ENCODE peak calls at places on chromosome 18, in nine cellular contexts. B, E, P, K, T, I, Z, D and G are unnamed samples.
A peak's percentile ranks its signal among the peaks of the same experiment; 100 is the strongest.

GRCh38 chr18:50114448-50114847 is 80.5 kb downstream of the MYO5B start:
- DNase-seq in B (no peak), E (no peak), P (no peak), K (no peak), T (no peak), I (no peak), Z (no peak), D (no peak), G (no peak)

GRCh38 chr18:11842562-11842961 is 8.7 kb upstream of the CHMP1B start:
- DNase-seq in B (no peak), E (no peak), P (no peak), K (no peak), T (no peak), I (no peak), Z (no peak), D (no peak), G (no peak)

GRCh38 chr18:7568426-7568825 is 1.3 kb downstream of the PTPRM start:
- DNase-seq in B (no peak), E (peak; percentile 33), P (no peak), K (no peak), T (peak; percentile 79), I (no peak), Z (no peak), D (no peak), G (peak; percentile 40)

GRCh38 chr18:8130089-8130488 is 479.1 kb upstream of the RAB12 start:
- DNase-seq in B (no peak), E (no peak), P (no peak), K (no peak), T (no peak), I (no peak), Z (no peak), D (no peak), G (no peak)

GRCh38 chr18:24190590-24190989 is 51.7 kb downstream of the CABYR start:
- DNase-seq in B (no peak), E (no peak), P (no peak), K (no peak), T (no peak), I (no peak), Z (no peak), D (no peak), G (no peak)

GRCh38 chr18:13436596-13436995 is 218.0 kb downstream of the LDLRAD4 start:
- DNase-seq in B (peak; percentile 24), E (no peak), P (no peak), K (no peak), T (no peak), I (no peak), Z (no peak), D (no peak), G (no peak)

GRCh38 chr18:74351354-74351753 is 35.7 kb downstream of the C18orf63 start:
- DNase-seq in B (no peak), E (no peak), P (no peak), K (peak; percentile 33), T (no peak), I (no peak), Z (no peak), D (no peak), G (no peak)

GRCh38 chr18:5600376-5601071 is 56.7 kb upstream of the EPB41L3 start:
- DNase-seq in B (no peak), E (no peak), P (peak; percentile 35), K (peak; percentile 42), T (no peak), I (no peak), Z (no peak), D (no peak), G (no peak)

GRCh38 chr18:11246466-11246865 is 97.1 kb upstream of the PIEZO2 start:
- DNase-seq in B (no peak), E (no peak), P (no peak), K (no peak), T (no peak), I (no peak), Z (no peak), D (no peak), G (no peak)

GRCh38 chr18:68839701-68840100 is 41.8 kb downstream of the CCDC102B start:
- DNase-seq in B (no peak), E (no peak), P (peak; percentile 40), K (no peak), T (no peak), I (no peak), Z (no peak), D (no peak), G (no peak)

GRCh38 chr18:13136056-13136688 is 82.4 kb upstream of the LDLRAD4 start:
- DNase-seq in B (no peak), E (no peak), P (no peak), K (no peak), T (no peak), I (peak; percentile 53), Z (no peak), D (no peak), G (no peak)

GRCh38 chr18:35410561-35410960 is 33.4 kb upstream of the ZNF396 start:
- DNase-seq in B (no peak), E (no peak), P (no peak), K (no peak), T (no peak), I (no peak), Z (no peak), D (no peak), G (no peak)

GRCh38 chr18:67400502-67401117 is 115.9 kb downstream of the DSEL start:
- DNase-seq in B (no peak), E (no peak), P (no peak), K (no peak), T (no peak), I (no peak), Z (no peak), D (no peak), G (no peak)

GRCh38 chr18:64202229-64202835 is 53.4 kb upstream of the LINC00305 start:
- DNase-seq in B (no peak), E (no peak), P (no peak), K (no peak), T (no peak), I (no peak), Z (no peak), D (no peak), G (no peak)

DNA sequence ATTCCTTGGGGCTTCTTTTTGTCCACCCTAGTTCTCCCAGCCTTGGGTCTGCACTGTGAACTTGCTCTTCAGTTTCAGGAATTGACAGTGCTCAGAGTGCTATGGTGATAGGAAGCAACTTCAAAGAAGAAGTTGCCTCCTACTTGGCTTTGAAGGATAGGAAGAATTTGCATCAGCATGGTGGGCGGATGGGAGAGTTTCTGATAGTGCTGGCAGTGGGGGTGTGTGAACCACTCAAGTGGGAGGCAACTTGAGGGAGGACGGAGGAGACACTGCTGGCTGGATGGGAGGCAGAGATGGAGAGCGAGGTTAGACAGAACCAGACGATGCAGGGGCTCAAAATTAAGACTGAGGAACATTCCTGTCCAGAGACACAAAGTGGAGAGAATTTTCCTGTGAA is 164.4 kb upstream of the SKOR2 start:
- DNase-seq in B (no peak), E (no peak), P (no peak), K (no peak), T (no peak), I (no peak), Z (no peak), D (no peak), G (no peak)
- H3K27me3 ChIP-seq in B (peaks cover 13% of the 10 kb centered on the region), E (no peaks in the 10 kb centered on the region), P (peaks cover 93% of the 10 kb centered on the region), K (no peaks in the 10 kb centered on the region), T (peaks cover 13% of the 10 kb centered on the region), I (peaks cover 51% of the 10 kb centered on the region), Z (no peaks in the 10 kb centered on the region), D (peaks cover 21% of the 10 kb centered on the region), G (no peaks in the 10 kb centered on the region)

DNA sequence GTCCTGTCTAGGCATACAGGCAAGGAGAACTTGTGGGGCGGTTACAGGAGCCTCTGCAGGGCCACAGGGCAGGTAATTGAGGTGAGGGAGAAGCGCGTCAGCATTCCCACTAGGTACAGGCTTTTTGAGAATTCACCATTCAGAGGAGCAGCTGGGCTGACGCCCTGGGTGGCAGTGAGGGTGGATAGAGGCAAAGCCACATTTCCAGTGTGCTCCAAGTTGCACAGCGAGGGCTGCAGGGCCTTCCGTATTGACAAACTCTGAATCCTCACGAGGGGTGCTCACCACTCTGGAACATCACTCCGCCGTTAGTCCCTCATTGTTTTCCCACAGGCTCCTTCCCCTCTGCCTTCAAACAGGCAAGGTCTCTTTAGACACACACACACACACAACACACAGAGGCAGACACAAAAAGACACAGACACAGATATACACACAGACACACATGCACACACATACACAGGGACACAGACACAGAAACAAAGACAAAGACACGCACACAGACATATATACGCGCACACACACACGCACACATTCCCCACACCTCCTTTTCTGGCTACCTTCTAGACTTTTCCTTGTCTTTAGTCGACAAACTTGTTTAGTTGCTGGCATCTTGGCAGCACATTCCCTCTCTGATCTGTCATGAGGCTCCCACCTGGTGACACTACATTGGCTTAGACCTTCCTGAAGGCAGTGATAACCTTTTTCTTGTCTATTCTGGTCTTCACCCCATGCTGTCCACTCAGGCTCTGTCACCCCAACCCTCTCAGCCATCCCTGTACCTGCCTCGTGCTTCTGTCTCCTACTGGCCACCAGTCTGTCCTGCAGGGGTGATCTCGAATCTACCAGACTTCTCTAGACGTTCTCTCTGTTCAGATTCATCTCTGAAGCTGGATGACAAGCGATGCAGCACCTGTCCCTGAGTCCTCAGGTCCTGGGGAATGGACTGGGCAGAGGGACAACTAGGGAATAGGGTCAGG is 136.8 kb downstream of the ALPK2 start:
- DNase-seq in B (no peak), E (no peak), P (no peak), K (no peak), T (no peak), I (no peak), Z (no peak), D (no peak), G (no peak)
- TF ChIP-seq CTCF in B (no peak), E (no peak), P (no peak), K (no peak), T (no peak), I (no peak), Z (no peak), D (no peak), G (no peak)

GRCh38 chr18:57083485-57083884 is 63.4 kb upstream of the BOD1L2 start:
- DNase-seq in B (no peak), E (no peak), P (no peak), K (no peak), T (no peak), I (no peak), Z (no peak), D (no peak), G (no peak)
- H3K27me3 ChIP-seq in B (no peaks in the 10 kb centered on the region), E (no peaks in the 10 kb centered on the region), P (peaks cover 4% of the 10 kb centered on the region), K (no peaks in the 10 kb centered on the region), T (peaks cover 5% of the 10 kb centered on the region), I (no peaks in the 10 kb centered on the region), Z (no peaks in the 10 kb centered on the region), D (peaks cover 7% of the 10 kb centered on the region), G (no peaks in the 10 kb centered on the region)

GRCh38 chr18:48340502-48340901 is 68.7 kb downstream of the ZBTB7C start:
- DNase-seq in B (no peak), E (no peak), P (no peak), K (no peak), T (no peak), I (no peak), Z (no peak), D (no peak), G (no peak)
- TF ChIP-seq CTCF in B (no peak), E (no peak), P (no peak), K (no peak), T (no peak), I (no peak), Z (peak; percentile 7), D (no peak), G (no peak)